ENCODE peak calls at places on chromosomes 4 and X, in eight cellular contexts. One of them, this sample, is unnamed.

GRCh38 chr4:83852085-83852451 is 316.2 kb downstream of the GPAT3 start:
- DNase-seq in natural killer cell: no peak
- DNase-seq in endothelial cell: no peak
- DNase-seq in upper lobe of right lung: no peak
- DNase-seq in ovary: no peak
- DNase-seq in fibroblast of lung: peak; percentile 92
- DNase-seq in osteocyte: no peak
- DNase-seq in heart right ventricle: no peak
- DNase-seq in this sample: peak; percentile 86

GRCh38 chr4:77930154-77930553 is 67.5 kb downstream of the MRPL1 start:
- DNase-seq in natural killer cell: no peak
- DNase-seq in endothelial cell: no peak
- DNase-seq in upper lobe of right lung: no peak
- DNase-seq in ovary: no peak
- DNase-seq in fibroblast of lung: no peak
- DNase-seq in osteocyte: no peak
- DNase-seq in heart right ventricle: no peak
- DNase-seq in this sample: no peak

GRCh38 chrX:154136627-154137161 is 7.3 kb upstream of the OPN1LW start:
- DNase-seq in natural killer cell: peak; percentile 70
- DNase-seq in endothelial cell: peak; percentile 84
- DNase-seq in upper lobe of right lung: peak; percentile 80
- DNase-seq in ovary: peak; percentile 81
- DNase-seq in fibroblast of lung: peak; percentile 36
- DNase-seq in osteocyte: peak; percentile 90
- DNase-seq in heart right ventricle: peak; percentile 76
- DNase-seq in this sample: no peak

GRCh38 chrX:12946838-12947544 is 27.9 kb upstream of the TMSB4X start:
- DNase-seq in natural killer cell: peak; percentile 60
- DNase-seq in endothelial cell: peak; percentile 74
- DNase-seq in upper lobe of right lung: no peak
- DNase-seq in ovary: peak; percentile 56
- DNase-seq in fibroblast of lung: peak; percentile 78
- DNase-seq in osteocyte: peak; percentile 88
- DNase-seq in heart right ventricle: no peak
- DNase-seq in this sample: peak; percentile 76

GRCh38 chrX:18828832-18829404 is 121.5 kb downstream of the PPEF1 start:
- DNase-seq in natural killer cell: no peak
- DNase-seq in endothelial cell: no peak
- DNase-seq in upper lobe of right lung: no peak
- DNase-seq in ovary: no peak
- DNase-seq in fibroblast of lung: peak; percentile 8
- DNase-seq in osteocyte: no peak
- DNase-seq in heart right ventricle: no peak
- DNase-seq in this sample: no peak

GRCh38 chrX:154032653-154033052 is 13.0 kb upstream of the IRAK1 start:
- DNase-seq in natural killer cell: no peak
- DNase-seq in endothelial cell: no peak
- DNase-seq in upper lobe of right lung: no peak
- DNase-seq in ovary: no peak
- DNase-seq in fibroblast of lung: no peak
- DNase-seq in osteocyte: no peak
- DNase-seq in heart right ventricle: no peak
- DNase-seq in this sample: no peak

GRCh38 chr4:2871911-2872310 is 28.3 kb downstream of the ADD1 start:
- DNase-seq in natural killer cell: no peak
- DNase-seq in endothelial cell: no peak
- DNase-seq in upper lobe of right lung: no peak
- DNase-seq in ovary: no peak
- DNase-seq in fibroblast of lung: no peak
- DNase-seq in osteocyte: no peak
- DNase-seq in heart right ventricle: no peak
- DNase-seq in this sample: no peak

GRCh38 chr4:24917076-24917856 is 4.4 kb upstream of the CCDC149 start:
- DNase-seq in natural killer cell: no peak
- DNase-seq in endothelial cell: no peak
- DNase-seq in upper lobe of right lung: no peak
- DNase-seq in ovary: no peak
- DNase-seq in fibroblast of lung: no peak
- DNase-seq in osteocyte: no peak
- DNase-seq in heart right ventricle: no peak
- DNase-seq in this sample: no peak

GRCh38 chrX:155747520-155747919 is 133.6 kb upstream of the VAMP7 start:
- DNase-seq in natural killer cell: no peak
- DNase-seq in endothelial cell: no peak
- DNase-seq in upper lobe of right lung: no peak
- DNase-seq in ovary: no peak
- DNase-seq in fibroblast of lung: no peak
- DNase-seq in osteocyte: no peak
- DNase-seq in heart right ventricle: peak; percentile 24
- DNase-seq in this sample: no peak

GRCh38 chr4:151408380-151408629 is 671 bp upstream of the FHIP1A start:
- DNase-seq in natural killer cell: no peak
- DNase-seq in endothelial cell: no peak
- DNase-seq in upper lobe of right lung: no peak
- DNase-seq in ovary: no peak
- DNase-seq in fibroblast of lung: no peak
- DNase-seq in osteocyte: no peak
- DNase-seq in heart right ventricle: no peak
- DNase-seq in this sample: no peak

GRCh38 chr4:78372282-78372988 is 179.1 kb upstream of the ANXA3 start:
- DNase-seq in natural killer cell: no peak
- DNase-seq in endothelial cell: no peak
- DNase-seq in upper lobe of right lung: no peak
- DNase-seq in ovary: no peak
- DNase-seq in fibroblast of lung: no peak
- DNase-seq in osteocyte: no peak
- DNase-seq in heart right ventricle: no peak
- DNase-seq in this sample: no peak

GRCh38 chr4:186688150-186688943 is 35.3 kb downstream of the FAT1 start:
- DNase-seq in natural killer cell: no peak
- DNase-seq in endothelial cell: no peak
- DNase-seq in upper lobe of right lung: no peak
- DNase-seq in ovary: no peak
- DNase-seq in fibroblast of lung: no peak
- DNase-seq in osteocyte: no peak
- DNase-seq in heart right ventricle: no peak
- DNase-seq in this sample: no peak

GRCh38 chr4:184444953-184445309 is 29.4 kb downstream of the IRF2 start:
- DNase-seq in natural killer cell: peak; percentile 22
- DNase-seq in endothelial cell: no peak
- DNase-seq in upper lobe of right lung: no peak
- DNase-seq in ovary: no peak
- DNase-seq in fibroblast of lung: no peak
- DNase-seq in osteocyte: no peak
- DNase-seq in heart right ventricle: no peak
- DNase-seq in this sample: no peak

GRCh38 chr4:66606215-66606614 is 935.9 kb upstream of the EPHA5 start:
- DNase-seq in natural killer cell: no peak
- DNase-seq in endothelial cell: no peak
- DNase-seq in upper lobe of right lung: no peak
- DNase-seq in ovary: no peak
- DNase-seq in fibroblast of lung: no peak
- DNase-seq in osteocyte: no peak
- DNase-seq in heart right ventricle: no peak
- DNase-seq in this sample: no peak

GRCh38 chrX:10608099-10608498 is 12.3 kb downstream of the MID1 start:
- DNase-seq in natural killer cell: no peak
- DNase-seq in endothelial cell: no peak
- DNase-seq in upper lobe of right lung: no peak
- DNase-seq in ovary: no peak
- DNase-seq in fibroblast of lung: peak; percentile 62
- DNase-seq in osteocyte: no peak
- DNase-seq in heart right ventricle: no peak
- DNase-seq in this sample: peak; percentile 61

GRCh38 chrX:103614999-103615398 is 7.2 kb downstream of the TCEAL3 start:
- DNase-seq in natural killer cell: no peak
- DNase-seq in endothelial cell: no peak
- DNase-seq in upper lobe of right lung: no peak
- DNase-seq in ovary: no peak
- DNase-seq in fibroblast of lung: no peak
- DNase-seq in osteocyte: no peak
- DNase-seq in heart right ventricle: no peak
- DNase-seq in this sample: peak; percentile 10

GRCh38 chrX:68599256-68600152 is 48.0 kb upstream of the STARD8 start:
- DNase-seq in natural killer cell: no peak
- DNase-seq in endothelial cell: no peak
- DNase-seq in upper lobe of right lung: no peak
- DNase-seq in ovary: no peak
- DNase-seq in fibroblast of lung: no peak
- DNase-seq in osteocyte: no peak
- DNase-seq in heart right ventricle: no peak
- DNase-seq in this sample: no peak

GRCh38 chrX:132490086-132490419 is 1.2 kb upstream of the MBNL3 start:
- DNase-seq in natural killer cell: no peak
- DNase-seq in endothelial cell: no peak
- DNase-seq in upper lobe of right lung: no peak
- DNase-seq in ovary: no peak
- DNase-seq in fibroblast of lung: no peak
- DNase-seq in osteocyte: no peak
- DNase-seq in heart right ventricle: no peak
- DNase-seq in this sample: no peak

GRCh38 chr4:32169841-32170240 is 1449.7 kb downstream of the PCDH7 start:
- DNase-seq in natural killer cell: no peak
- DNase-seq in endothelial cell: no peak
- DNase-seq in upper lobe of right lung: no peak
- DNase-seq in ovary: no peak
- DNase-seq in fibroblast of lung: no peak
- DNase-seq in osteocyte: no peak
- DNase-seq in heart right ventricle: no peak
- DNase-seq in this sample: no peak

DNA sequence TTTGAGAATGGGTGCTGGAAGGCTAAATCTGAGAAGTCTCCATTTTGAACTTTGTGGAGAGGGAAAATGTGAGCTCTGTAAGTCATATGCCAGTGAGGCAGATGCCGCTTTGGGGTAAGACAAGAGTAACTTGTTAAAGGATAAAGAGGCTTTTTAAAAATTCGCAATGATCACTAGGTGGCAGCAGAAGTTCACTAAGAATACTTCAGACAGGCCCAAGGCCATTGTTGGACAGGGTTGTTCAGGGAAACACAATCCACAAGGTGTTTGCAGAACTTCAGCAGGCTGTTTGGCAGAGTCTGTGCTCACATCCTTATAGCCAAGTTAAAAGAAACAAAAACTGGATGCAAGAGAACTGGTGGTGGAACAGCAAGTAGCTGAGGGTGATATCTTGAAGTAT is 13.7 kb upstream of the PIGA start:
- DNase-seq in natural killer cell: no peak
- DNase-seq in endothelial cell: peak; percentile 41
- DNase-seq in upper lobe of right lung: no peak
- DNase-seq in ovary: no peak
- DNase-seq in fibroblast of lung: peak; percentile 48
- DNase-seq in osteocyte: no peak
- DNase-seq in heart right ventricle: no peak
- DNase-seq in this sample: peak; percentile 53
- TF ChIP-seq CTCF in natural killer cell: peak; percentile 10
- TF ChIP-seq CTCF in endothelial cell: peak; percentile 33
- TF ChIP-seq CTCF in upper lobe of right lung: peak; percentile 43
- TF ChIP-seq CTCF in ovary: peak; percentile 60
- TF ChIP-seq CTCF in fibroblast of lung: peak; percentile 53
- TF ChIP-seq CTCF in osteocyte: peak; percentile 76
- TF ChIP-seq CTCF in heart right ventricle: peak; percentile 64
- TF ChIP-seq CTCF in this sample: peak; percentile 73

GRCh38 chr4:114383055-114383454 is 215.6 kb upstream of the UGT8 start:
- DNase-seq in natural killer cell: no peak
- DNase-seq in endothelial cell: no peak
- DNase-seq in upper lobe of right lung: no peak
- DNase-seq in ovary: no peak
- DNase-seq in fibroblast of lung: peak; percentile 37
- DNase-seq in osteocyte: no peak
- DNase-seq in heart right ventricle: no peak
- DNase-seq in this sample: peak; percentile 55

GRCh38 chr4:114383721-114384120 is 214.9 kb upstream of the UGT8 start:
- DNase-seq in natural killer cell: no peak
- DNase-seq in endothelial cell: no peak
- DNase-seq in upper lobe of right lung: no peak
- DNase-seq in ovary: no peak
- DNase-seq in fibroblast of lung: peak; percentile 97
- DNase-seq in osteocyte: no peak
- DNase-seq in heart right ventricle: no peak
- DNase-seq in this sample: peak; percentile 86

GRCh38 chr4:114386637-114387233 is 211.9 kb upstream of the UGT8 start:
- DNase-seq in natural killer cell: no peak
- DNase-seq in endothelial cell: peak; percentile 35
- DNase-seq in upper lobe of right lung: no peak
- DNase-seq in ovary: no peak
- DNase-seq in fibroblast of lung: peak; percentile 31
- DNase-seq in osteocyte: no peak
- DNase-seq in heart right ventricle: no peak
- DNase-seq in this sample: peak; percentile 39

GRCh38 chr4:114385195-114385985 is 213.2 kb upstream of the UGT8 start:
- DNase-seq in natural killer cell: no peak
- DNase-seq in endothelial cell: no peak
- DNase-seq in upper lobe of right lung: no peak
- DNase-seq in ovary: no peak
- DNase-seq in fibroblast of lung: no peak
- DNase-seq in osteocyte: no peak
- DNase-seq in heart right ventricle: no peak
- DNase-seq in this sample: no peak

DNA sequence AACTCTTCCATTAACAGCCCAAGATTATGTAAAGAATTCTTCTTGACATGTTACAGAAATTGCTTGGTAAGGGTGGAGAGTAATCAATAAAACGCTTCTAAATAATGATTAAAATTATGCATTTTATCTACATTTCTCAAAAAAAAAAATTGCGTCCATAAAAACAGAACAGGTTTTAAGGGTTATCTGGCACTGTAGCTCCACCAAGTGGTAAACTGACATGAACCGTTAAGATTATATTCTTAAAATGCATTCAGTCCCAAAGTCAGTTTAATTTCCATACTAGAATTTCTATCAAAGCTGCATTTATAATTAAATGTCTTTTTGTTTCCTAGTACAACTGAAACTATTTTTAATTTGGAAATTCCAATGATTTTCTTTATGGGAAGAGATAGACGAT is 214.0 kb upstream of the UGT8 start:
- DNase-seq in natural killer cell: no peak
- DNase-seq in endothelial cell: peak; percentile 10
- DNase-seq in upper lobe of right lung: no peak
- DNase-seq in ovary: no peak
- DNase-seq in fibroblast of lung: peak; percentile 45
- DNase-seq in osteocyte: no peak
- DNase-seq in heart right ventricle: no peak
- DNase-seq in this sample: peak; percentile 31
- TF ChIP-seq CTCF in natural killer cell: no peak
- TF ChIP-seq CTCF in endothelial cell: peak; percentile 41
- TF ChIP-seq CTCF in upper lobe of right lung: peak; percentile 43
- TF ChIP-seq CTCF in ovary: no peak
- TF ChIP-seq CTCF in fibroblast of lung: peak; percentile 47
- TF ChIP-seq CTCF in osteocyte: peak; percentile 70
- TF ChIP-seq CTCF in heart right ventricle: peak; percentile 56
- TF ChIP-seq CTCF in this sample: peak; percentile 80

GRCh38 chr4:20326460-20326859 is 74.8 kb downstream of the SLIT2 start:
- DNase-seq in natural killer cell: no peak
- DNase-seq in endothelial cell: no peak
- DNase-seq in upper lobe of right lung: no peak
- DNase-seq in ovary: no peak
- DNase-seq in fibroblast of lung: no peak
- DNase-seq in osteocyte: no peak
- DNase-seq in heart right ventricle: no peak
- DNase-seq in this sample: no peak
- TF ChIP-seq CTCF in natural killer cell: no peak
- TF ChIP-seq CTCF in endothelial cell: no peak
- TF ChIP-seq CTCF in upper lobe of right lung: no peak
- TF ChIP-seq CTCF in ovary: no peak
- TF ChIP-seq CTCF in fibroblast of lung: no peak
- TF ChIP-seq CTCF in osteocyte: no peak
- TF ChIP-seq CTCF in heart right ventricle: no peak
- TF ChIP-seq CTCF in this sample: no peak

GRCh38 chr4:85508654-85509053 is 33.7 kb downstream of the ARHGAP24 start:
- DNase-seq in natural killer cell: no peak
- DNase-seq in endothelial cell: no peak
- DNase-seq in upper lobe of right lung: no peak
- DNase-seq in ovary: no peak
- DNase-seq in fibroblast of lung: no peak
- DNase-seq in osteocyte: no peak
- DNase-seq in heart right ventricle: no peak
- DNase-seq in this sample: no peak
- TF ChIP-seq CTCF in natural killer cell: no peak
- TF ChIP-seq CTCF in endothelial cell: no peak
- TF ChIP-seq CTCF in upper lobe of right lung: no peak
- TF ChIP-seq CTCF in ovary: no peak
- TF ChIP-seq CTCF in fibroblast of lung: no peak
- TF ChIP-seq CTCF in osteocyte: no peak
- TF ChIP-seq CTCF in heart right ventricle: no peak
- TF ChIP-seq CTCF in this sample: no peak